ENCODE peak calls at places on chromosomes 4 and X, in nine cellular contexts. One of them, this sample, is unnamed.

GRCh38 chrX:136725446-136726104 is 55.2 kb downstream of the ARHGEF6 start:
- DNase-seq in left lung: no peak
- DNase-seq in endothelial cell: no peak
- DNase-seq in cardiac fibroblast: peak; percentile 71
- DNase-seq in breast epithelium: no peak
- DNase-seq in right atrium auricular region: no peak
- DNase-seq in stomach: no peak
- DNase-seq in WTC11: no peak
- DNase-seq in thoracic aorta: peak; percentile 2
- DNase-seq in this sample: no peak

GRCh38 chr4:76147454-76148141 is 599 bp downstream of the NUP54 start:
- DNase-seq in left lung: peak; percentile 87
- DNase-seq in endothelial cell: peak; percentile 70
- DNase-seq in cardiac fibroblast: peak; percentile 82
- DNase-seq in breast epithelium: peak; percentile 52
- DNase-seq in right atrium auricular region: no peak
- DNase-seq in stomach: peak; percentile 46
- DNase-seq in WTC11: peak; percentile 95
- DNase-seq in thoracic aorta: peak; percentile 31
- DNase-seq in this sample: peak; percentile 76

GRCh38 chrX:43526206-43526605 is 129.9 kb upstream of the MAOA start:
- DNase-seq in left lung: no peak
- DNase-seq in endothelial cell: no peak
- DNase-seq in cardiac fibroblast: no peak
- DNase-seq in breast epithelium: no peak
- DNase-seq in right atrium auricular region: no peak
- DNase-seq in stomach: no peak
- DNase-seq in WTC11: no peak
- DNase-seq in thoracic aorta: no peak
- DNase-seq in this sample: no peak

GRCh38 chr4:17814140-17814539 is 3.4 kb downstream of the NCAPG start:
- DNase-seq in left lung: no peak
- DNase-seq in endothelial cell: no peak
- DNase-seq in cardiac fibroblast: peak; percentile 67
- DNase-seq in breast epithelium: no peak
- DNase-seq in right atrium auricular region: no peak
- DNase-seq in stomach: no peak
- DNase-seq in WTC11: no peak
- DNase-seq in thoracic aorta: no peak
- DNase-seq in this sample: no peak

GRCh38 chr4:152864361-152864760 is 71.8 kb upstream of the FHDC1 start:
- DNase-seq in left lung: no peak
- DNase-seq in endothelial cell: no peak
- DNase-seq in cardiac fibroblast: no peak
- DNase-seq in breast epithelium: no peak
- DNase-seq in right atrium auricular region: no peak
- DNase-seq in stomach: no peak
- DNase-seq in WTC11: no peak
- DNase-seq in thoracic aorta: no peak
- DNase-seq in this sample: no peak

GRCh38 chr4:8258813-8259212 is 10.7 kb upstream of the HTRA3 start:
- DNase-seq in left lung: peak; percentile 47
- DNase-seq in endothelial cell: no peak
- DNase-seq in cardiac fibroblast: no peak
- DNase-seq in breast epithelium: no peak
- DNase-seq in right atrium auricular region: no peak
- DNase-seq in stomach: no peak
- DNase-seq in WTC11: no peak
- DNase-seq in thoracic aorta: no peak
- DNase-seq in this sample: no peak

GRCh38 chr4:45331796-45332195 is 605.4 kb upstream of the GNPDA2 start:
- DNase-seq in left lung: no peak
- DNase-seq in endothelial cell: no peak
- DNase-seq in cardiac fibroblast: no peak
- DNase-seq in breast epithelium: no peak
- DNase-seq in right atrium auricular region: no peak
- DNase-seq in stomach: no peak
- DNase-seq in WTC11: peak; percentile 12
- DNase-seq in thoracic aorta: no peak
- DNase-seq in this sample: no peak

GRCh38 chrX:50431623-50432022 is 39.0 kb downstream of the DGKK start:
- DNase-seq in left lung: no peak
- DNase-seq in endothelial cell: no peak
- DNase-seq in cardiac fibroblast: no peak
- DNase-seq in breast epithelium: no peak
- DNase-seq in right atrium auricular region: no peak
- DNase-seq in stomach: no peak
- DNase-seq in WTC11: no peak
- DNase-seq in thoracic aorta: no peak
- DNase-seq in this sample: no peak

GRCh38 chr4:34271479-34272355 is 1972.6 kb downstream of the ARAP2 start:
- DNase-seq in left lung: no peak
- DNase-seq in endothelial cell: no peak
- DNase-seq in cardiac fibroblast: no peak
- DNase-seq in breast epithelium: no peak
- DNase-seq in right atrium auricular region: no peak
- DNase-seq in stomach: no peak
- DNase-seq in WTC11: no peak
- DNase-seq in thoracic aorta: no peak
- DNase-seq in this sample: no peak

GRCh38 chr4:177596035-177596434 is 153.8 kb upstream of the AGA start:
- DNase-seq in left lung: no peak
- DNase-seq in endothelial cell: no peak
- DNase-seq in cardiac fibroblast: peak; percentile 54
- DNase-seq in breast epithelium: no peak
- DNase-seq in right atrium auricular region: no peak
- DNase-seq in stomach: no peak
- DNase-seq in WTC11: peak; percentile 15
- DNase-seq in thoracic aorta: no peak
- DNase-seq in this sample: peak; percentile 76

GRCh38 chrX:110734894-110735541 is 60.6 kb downstream of the CHRDL1 start:
- DNase-seq in left lung: no peak
- DNase-seq in endothelial cell: no peak
- DNase-seq in cardiac fibroblast: peak; percentile 41
- DNase-seq in breast epithelium: no peak
- DNase-seq in right atrium auricular region: no peak
- DNase-seq in stomach: no peak
- DNase-seq in WTC11: no peak
- DNase-seq in thoracic aorta: no peak
- DNase-seq in this sample: no peak

GRCh38 chrX:55163171-55163570 is 57.0 kb upstream of the PAGE5 start:
- DNase-seq in left lung: no peak
- DNase-seq in endothelial cell: no peak
- DNase-seq in cardiac fibroblast: no peak
- DNase-seq in breast epithelium: no peak
- DNase-seq in right atrium auricular region: no peak
- DNase-seq in stomach: no peak
- DNase-seq in WTC11: no peak
- DNase-seq in thoracic aorta: no peak
- DNase-seq in this sample: no peak

GRCh38 chr4:165537028-165537648 is 158.3 kb downstream of the CPE start:
- DNase-seq in left lung: no peak
- DNase-seq in endothelial cell: peak; percentile 18
- DNase-seq in cardiac fibroblast: peak; percentile 75
- DNase-seq in breast epithelium: no peak
- DNase-seq in right atrium auricular region: no peak
- DNase-seq in stomach: no peak
- DNase-seq in WTC11: no peak
- DNase-seq in thoracic aorta: no peak
- DNase-seq in this sample: peak; percentile 8

GRCh38 chr4:76589402-76589801 is 154.4 kb downstream of the SHROOM3 start:
- DNase-seq in left lung: no peak
- DNase-seq in endothelial cell: no peak
- DNase-seq in cardiac fibroblast: peak; percentile 82
- DNase-seq in breast epithelium: no peak
- DNase-seq in right atrium auricular region: no peak
- DNase-seq in stomach: no peak
- DNase-seq in WTC11: no peak
- DNase-seq in thoracic aorta: no peak
- DNase-seq in this sample: no peak

GRCh38 chr4:142408003-142408441 is 438.1 kb downstream of the INPP4B start:
- DNase-seq in left lung: no peak
- DNase-seq in endothelial cell: no peak
- DNase-seq in cardiac fibroblast: peak; percentile 63
- DNase-seq in breast epithelium: no peak
- DNase-seq in right atrium auricular region: no peak
- DNase-seq in stomach: no peak
- DNase-seq in WTC11: no peak
- DNase-seq in thoracic aorta: no peak
- DNase-seq in this sample: no peak

GRCh38 chrX:101091817-101092216 is 6.2 kb upstream of the CENPI start:
- DNase-seq in left lung: no peak
- DNase-seq in endothelial cell: no peak
- DNase-seq in cardiac fibroblast: no peak
- DNase-seq in breast epithelium: no peak
- DNase-seq in right atrium auricular region: no peak
- DNase-seq in stomach: no peak
- DNase-seq in WTC11: no peak
- DNase-seq in thoracic aorta: no peak
- DNase-seq in this sample: no peak
- TF ChIP-seq CTCF in left lung: no peak
- TF ChIP-seq CTCF in endothelial cell: no peak
- TF ChIP-seq CTCF in cardiac fibroblast: no peak
- TF ChIP-seq CTCF in breast epithelium: no peak
- TF ChIP-seq CTCF in right atrium auricular region: no peak
- TF ChIP-seq CTCF in stomach: no peak
- TF ChIP-seq CTCF in WTC11: no peak
- TF ChIP-seq CTCF in thoracic aorta: no peak
- TF ChIP-seq CTCF in this sample: no peak

GRCh38 chrX:132954323-132954722 is 4.1 kb downstream of the HS6ST2 start:
- DNase-seq in left lung: no peak
- DNase-seq in endothelial cell: no peak
- DNase-seq in cardiac fibroblast: no peak
- DNase-seq in breast epithelium: no peak
- DNase-seq in right atrium auricular region: no peak
- DNase-seq in stomach: no peak
- DNase-seq in WTC11: no peak
- DNase-seq in thoracic aorta: no peak
- DNase-seq in this sample: no peak

GRCh38 chrX:132953358-132953757 is 5.1 kb downstream of the HS6ST2 start:
- DNase-seq in left lung: no peak
- DNase-seq in endothelial cell: no peak
- DNase-seq in cardiac fibroblast: no peak
- DNase-seq in breast epithelium: no peak
- DNase-seq in right atrium auricular region: no peak
- DNase-seq in stomach: no peak
- DNase-seq in WTC11: no peak
- DNase-seq in thoracic aorta: no peak
- DNase-seq in this sample: no peak

GRCh38 chrX:132957211-132958085 is 981 bp downstream of the HS6ST2 start:
- DNase-seq in left lung: no peak
- DNase-seq in endothelial cell: peak; percentile 19
- DNase-seq in cardiac fibroblast: no peak
- DNase-seq in breast epithelium: no peak
- DNase-seq in right atrium auricular region: no peak
- DNase-seq in stomach: no peak
- DNase-seq in WTC11: peak; percentile 54
- DNase-seq in thoracic aorta: no peak
- DNase-seq in this sample: peak; percentile 9

GRCh38 chrX:132956421-132957210 is 1.8 kb downstream of the HS6ST2 start:
- DNase-seq in left lung: no peak
- DNase-seq in endothelial cell: peak; percentile 5
- DNase-seq in cardiac fibroblast: no peak
- DNase-seq in breast epithelium: no peak
- DNase-seq in right atrium auricular region: no peak
- DNase-seq in stomach: no peak
- DNase-seq in WTC11: peak; percentile 19
- DNase-seq in thoracic aorta: no peak
- DNase-seq in this sample: no peak

DNA sequence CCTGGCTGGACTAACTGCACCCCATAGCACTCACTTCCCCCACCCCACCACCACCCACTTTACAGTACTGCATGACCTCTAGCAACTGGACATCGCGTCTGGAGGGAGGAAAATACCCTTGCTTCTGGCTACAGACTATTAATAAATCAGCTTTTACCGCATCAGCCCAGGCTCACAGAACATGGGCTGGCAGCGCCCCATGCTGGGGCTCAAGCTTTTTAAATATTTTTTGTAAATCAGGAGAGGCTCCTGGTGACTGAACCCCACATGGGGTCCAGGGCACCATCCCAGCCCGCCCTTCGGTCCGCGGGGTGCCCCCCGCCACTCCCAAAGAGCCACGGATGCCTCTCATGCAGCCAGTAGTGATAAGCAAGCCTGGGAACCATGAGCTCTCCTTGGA is 2.7 kb downstream of the HS6ST2 start:
- DNase-seq in left lung: no peak
- DNase-seq in endothelial cell: no peak
- DNase-seq in cardiac fibroblast: no peak
- DNase-seq in breast epithelium: no peak
- DNase-seq in right atrium auricular region: no peak
- DNase-seq in stomach: no peak
- DNase-seq in WTC11: no peak
- DNase-seq in thoracic aorta: no peak
- DNase-seq in this sample: no peak
- TF ChIP-seq CTCF in left lung: no peak
- TF ChIP-seq CTCF in endothelial cell: no peak
- TF ChIP-seq CTCF in cardiac fibroblast: no peak
- TF ChIP-seq CTCF in breast epithelium: no peak
- TF ChIP-seq CTCF in right atrium auricular region: no peak
- TF ChIP-seq CTCF in stomach: no peak
- TF ChIP-seq CTCF in WTC11: no peak
- TF ChIP-seq CTCF in thoracic aorta: no peak
- TF ChIP-seq CTCF in this sample: no peak

DNA sequence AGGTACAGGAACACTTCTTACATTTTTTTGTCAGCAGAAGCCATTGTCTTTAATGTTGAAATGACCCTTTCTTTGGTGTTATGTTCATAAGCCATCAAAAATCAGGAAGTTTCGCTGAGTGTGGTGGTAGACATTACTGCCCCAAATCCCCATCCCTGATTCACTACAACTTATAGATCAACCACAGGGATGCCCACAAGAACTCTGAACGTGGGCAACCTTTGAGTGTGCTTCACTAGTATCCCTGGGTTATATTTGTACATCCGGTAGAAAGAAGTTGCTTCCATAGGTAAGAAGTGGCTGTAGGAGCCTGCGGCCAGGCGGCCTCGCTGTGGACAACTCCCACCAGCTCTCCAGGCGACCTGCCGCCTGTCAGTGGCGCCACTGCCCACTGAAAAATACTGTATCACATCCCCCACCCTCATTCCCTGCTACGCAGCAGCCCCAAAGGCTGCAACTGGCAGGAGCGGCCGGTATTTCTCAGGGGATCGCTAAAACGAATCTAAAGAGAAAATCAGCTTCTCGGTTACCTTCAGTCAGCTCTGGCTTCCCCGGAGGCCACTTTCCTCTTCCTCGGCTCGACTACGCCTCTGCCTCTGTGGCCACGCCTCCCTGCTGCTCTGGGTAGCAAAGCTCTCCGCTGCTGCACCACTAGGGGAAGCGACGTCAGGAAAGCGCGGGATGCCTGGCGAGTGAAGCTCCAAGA is 13.9 kb upstream of the ETDC start:
- DNase-seq in left lung: peak; percentile 89
- DNase-seq in endothelial cell: peak; percentile 6
- DNase-seq in cardiac fibroblast: peak; percentile 38
- DNase-seq in breast epithelium: no peak
- DNase-seq in right atrium auricular region: no peak
- DNase-seq in stomach: no peak
- DNase-seq in WTC11: peak; percentile 73
- DNase-seq in thoracic aorta: no peak
- DNase-seq in this sample: peak; percentile 81
- TF ChIP-seq CTCF in left lung: no peak
- TF ChIP-seq CTCF in endothelial cell: no peak
- TF ChIP-seq CTCF in cardiac fibroblast: peak; percentile 19
- TF ChIP-seq CTCF in breast epithelium: no peak
- TF ChIP-seq CTCF in right atrium auricular region: no peak
- TF ChIP-seq CTCF in stomach: no peak
- TF ChIP-seq CTCF in WTC11: no peak
- TF ChIP-seq CTCF in thoracic aorta: no peak
- TF ChIP-seq CTCF in this sample: no peak

GRCh38 chr4:27666943-27667342 is 806.3 kb downstream of the STIM2 start:
- DNase-seq in left lung: no peak
- DNase-seq in endothelial cell: no peak
- DNase-seq in cardiac fibroblast: no peak
- DNase-seq in breast epithelium: no peak
- DNase-seq in right atrium auricular region: no peak
- DNase-seq in stomach: no peak
- DNase-seq in WTC11: peak; percentile 20
- DNase-seq in thoracic aorta: no peak
- DNase-seq in this sample: no peak
- TF ChIP-seq CTCF in left lung: no peak
- TF ChIP-seq CTCF in endothelial cell: no peak
- TF ChIP-seq CTCF in cardiac fibroblast: no peak
- TF ChIP-seq CTCF in breast epithelium: no peak
- TF ChIP-seq CTCF in right atrium auricular region: no peak
- TF ChIP-seq CTCF in stomach: no peak
- TF ChIP-seq CTCF in WTC11: no peak
- TF ChIP-seq CTCF in thoracic aorta: no peak
- TF ChIP-seq CTCF in this sample: no peak